ENCODE peak calls at places on chromosomes 2 and 18, in seven cellular contexts. Y is psoas muscle, X is mucosa of descending colon, G is pancreas, P is PC-3, J is gastrocnemius medialis, A is RWPE2. T is an unnamed sample.
A peak's percentile ranks its signal among the peaks of the same experiment; 100 is the strongest.

GRCh38 chr2:105924932-105925331 is 180.2 kb downstream of the NCK2 start:
- ATAC-seq in Y (no peak), X (no peak), G (no peak), P (no peak), J (no peak), A (no peak), T (no peak)

GRCh38 chr2:234147335-234147861 is 96.9 kb downstream of the SPP2 start:
- ATAC-seq in Y (no peak), X (peak; percentile 73), G (no peak), P (no peak), J (no peak), A (no peak), T (no peak)

GRCh38 chr2:105515581-105516415 is 116.9 kb upstream of the FHL2 start:
- ATAC-seq in Y (peak; percentile 68), X (no peak), G (peak; percentile 54), P (no peak), J (no peak), A (no peak), T (peak; percentile 45)

GRCh38 chr18:23284629-23285028 is 149.3 kb downstream of the CABLES1 start:
- ATAC-seq in Y (no peak), X (no peak), G (no peak), P (peak; percentile 26), J (no peak), A (no peak), T (no peak)

GRCh38 chr18:13614701-13615288 is 111.6 kb downstream of the FAM210A start:
- ATAC-seq in Y (peak; percentile 47), X (peak; percentile 44), G (no peak), P (no peak), J (peak; percentile 3), A (no peak), T (peak; percentile 6)

GRCh38 chr2:203492965-203493364 is 42.1 kb downstream of the RAPH1 start:
- ATAC-seq in Y (no peak), X (no peak), G (no peak), P (peak; percentile 54), J (no peak), A (no peak), T (no peak)

GRCh38 chr2:98311771-98312545 is 34.3 kb upstream of the CNGA3 start:
- ATAC-seq in Y (no peak), X (no peak), G (no peak), P (no peak), J (no peak), A (no peak), T (no peak)

GRCh38 chr18:5912491-5912890 is 17.2 kb upstream of the TMEM200C start:
- ATAC-seq in Y (no peak), X (no peak), G (no peak), P (no peak), J (no peak), A (no peak), T (no peak)

GRCh38 chr18:6561029-6561861 is 146.5 kb upstream of the L3MBTL4 start:
- ATAC-seq in Y (peak; percentile 74), X (peak; percentile 33), G (peak; percentile 89), P (peak; percentile 79), J (peak; percentile 76), A (peak; percentile 19), T (peak; percentile 78)

GRCh38 chr2:171081649-171082111 is 79.0 kb downstream of the TLK1 start:
- ATAC-seq in Y (no peak), X (no peak), G (no peak), P (no peak), J (no peak), A (no peak), T (no peak)

GRCh38 chr2:36770542-36771287 is 74.2 kb downstream of the VIT start:
- ATAC-seq in Y (no peak), X (peak; percentile 75), G (peak; percentile 51), P (peak; percentile 69), J (no peak), A (peak; percentile 53), T (no peak)

GRCh38 chr2:170229744-170230143 is 51.8 kb downstream of the MYO3B start:
- ATAC-seq in Y (no peak), X (no peak), G (peak; percentile 54), P (no peak), J (no peak), A (no peak), T (no peak)

GRCh38 chr18:79353238-79353637 is 42.5 kb upstream of the NFATC1 start:
- ATAC-seq in Y (no peak), X (no peak), G (no peak), P (peak; percentile 57), J (no peak), A (peak; percentile 35), T (no peak)

GRCh38 chr2:184735611-184736010 is 137.3 kb downstream of the ZNF804A start:
- ATAC-seq in Y (no peak), X (no peak), G (no peak), P (no peak), J (no peak), A (no peak), T (no peak)

GRCh38 chr2:174914894-174915760 is 90.1 kb downstream of the CHN1 start:
- ATAC-seq in Y (no peak), X (no peak), G (no peak), P (no peak), J (no peak), A (no peak), T (no peak)

GRCh38 chr2:25090801-25091200 is 48.9 kb downstream of the EFR3B start:
- ATAC-seq in Y (no peak), X (no peak), G (no peak), P (no peak), J (no peak), A (no peak), T (no peak)

GRCh38 chr2:174025271-174026121 is 60.3 kb upstream of the SP3 start:
- ATAC-seq in Y (peak; percentile 57), X (peak; percentile 64), G (peak; percentile 73), P (no peak), J (peak; percentile 55), A (no peak), T (peak; percentile 88)

GRCh38 chr18:37393945-37394609 is 171.5 kb downstream of the CELF4 start:
- ATAC-seq in Y (peak; percentile 70), X (peak; percentile 57), G (peak; percentile 90), P (peak; percentile 48), J (peak; percentile 36), A (peak; percentile 69), T (peak; percentile 90)

GRCh38 chr2:145657265-145657664 is 1137.3 kb upstream of the ZEB2 start:
- ATAC-seq in Y (no peak), X (no peak), G (no peak), P (no peak), J (no peak), A (no peak), T (no peak)

GRCh38 chr2:39780825-39781600 is 2.0 kb upstream of the THUMPD2 start:
- ATAC-seq in Y (peak; percentile 28), X (no peak), G (no peak), P (no peak), J (no peak), A (no peak), T (no peak)

GRCh38 chr2:46569061-46569560 is 89.7 kb downstream of the TMEM247 start:
- ATAC-seq in Y (peak; percentile 55), X (peak; percentile 72), G (peak; percentile 85), P (no peak), J (peak; percentile 59), A (no peak), T (peak; percentile 57)

GRCh38 chr2:170362895-170363582 is 185.1 kb downstream of the MYO3B start:
- ATAC-seq in Y (no peak), X (no peak), G (no peak), P (peak; percentile 83), J (no peak), A (peak; percentile 46), T (no peak)

GRCh38 chr2:67260348-67261277 is 136.5 kb upstream of the ETAA1 start:
- ATAC-seq in Y (peak; percentile 91), X (peak; percentile 64), G (peak; percentile 69), P (peak; percentile 30), J (peak; percentile 77), A (peak; percentile 62), T (peak; percentile 90)

GRCh38 chr18:69897397-69898108 is 50.1 kb downstream of the CD226 start:
- ATAC-seq in Y (no peak), X (peak; percentile 44), G (no peak), P (no peak), J (no peak), A (no peak), T (no peak)

GRCh38 chr2:214293593-214293992 is 117.3 kb upstream of the VWC2L start:
- ATAC-seq in Y (no peak), X (no peak), G (no peak), P (no peak), J (no peak), A (no peak), T (no peak)

GRCh38 chr2:20675701-20676352 is 8.9 kb downstream of the GDF7 start:
- ATAC-seq in Y (peak; percentile 8), X (peak; percentile 90), G (peak; percentile 85), P (peak; percentile 70), J (no peak), A (peak; percentile 71), T (peak; percentile 3)
- H3K4me1 ChIP-seq in Y (no peaks in the 10 kb centered on the region), X (peaks cover 18% of the 10 kb centered on the region), G (no peaks in the 10 kb centered on the region), P (peaks cover 9% of the 10 kb centered on the region), J (no peaks in the 10 kb centered on the region), A (no peaks in the 10 kb centered on the region), T (peaks cover 74% of the 10 kb centered on the region)

GRCh38 chr2:20634430-20635095 is 16.3 kb downstream of the HS1BP3 start:
- ATAC-seq in Y (no peak), X (no peak), G (peak; percentile 18), P (no peak), J (peak; percentile 2), A (peak; percentile 40), T (no peak)
- TF ChIP-seq CTCF in Y (no peak), X (no peak), G (no peak), P (no peak), J (no peak), A (no peak), T (no peak)

GRCh38 chr2:196183528-196184231 is 12.3 kb upstream of the STK17B start:
- ATAC-seq in Y (no peak), X (peak; percentile 42), G (no peak), P (no peak), J (no peak), A (no peak), T (no peak)
- H3K4me1 ChIP-seq in Y (no peaks in the 10 kb centered on the region), X (no peaks in the 10 kb centered on the region), G (no peaks in the 10 kb centered on the region), P (no peaks in the 10 kb centered on the region), J (no peaks in the 10 kb centered on the region), A (no peaks in the 10 kb centered on the region), T (no peaks in the 10 kb centered on the region)

GRCh38 chr2:187878096-187878495 is 323.9 kb upstream of the TFPI start:
- ATAC-seq in Y (no peak), X (no peak), G (no peak), P (no peak), J (no peak), A (no peak), T (no peak)

GRCh38 chr2:187875836-187876235 is 321.6 kb upstream of the TFPI start:
- ATAC-seq in Y (no peak), X (no peak), G (no peak), P (no peak), J (no peak), A (no peak), T (no peak)

GRCh38 chr2:187875271-187875670 is 321.0 kb upstream of the TFPI start:
- ATAC-seq in Y (no peak), X (no peak), G (no peak), P (no peak), J (no peak), A (no peak), T (peak; percentile 28)

GRCh38 chr2:187877391-187877790 is 323.2 kb upstream of the TFPI start:
- ATAC-seq in Y (no peak), X (peak; percentile 95), G (no peak), P (no peak), J (no peak), A (no peak), T (no peak)

DNA sequence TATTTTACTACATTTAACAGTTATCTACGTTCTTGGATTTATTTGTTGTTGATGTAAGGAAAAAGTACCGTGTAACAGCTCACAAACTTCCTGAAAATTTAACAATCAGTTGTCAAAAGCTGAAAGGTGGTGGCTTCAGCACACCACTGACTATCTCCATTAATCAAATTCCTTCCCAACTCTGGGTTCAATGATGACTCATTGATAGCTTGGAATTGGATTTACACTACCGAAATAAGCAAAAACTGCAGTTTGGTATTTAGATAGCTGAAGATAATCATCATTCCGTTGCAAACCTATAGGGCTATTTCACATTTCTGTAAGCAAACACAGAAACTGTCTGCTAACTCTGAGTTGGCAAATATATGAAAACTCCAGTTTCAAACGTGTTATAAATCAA is 322.3 kb upstream of the TFPI start:
- ATAC-seq in Y (no peak), X (no peak), G (no peak), P (no peak), J (no peak), A (no peak), T (no peak)
- TF ChIP-seq CTCF in Y (no peak), X (no peak), G (no peak), P (no peak), J (no peak), A (no peak), T (no peak)